ENCODE peak calls at places on chromosomes 6 and 20, in six cellular contexts. P is upper lobe of left lung, C is fibroblast of lung, M is spleen, J is lower lobe of right lung, Q is NT2/D1. V is an unnamed sample.

GRCh38 chr6:6775074-6775473 is 186.6 kb downstream of the LY86 start:
- DNase-seq in P (no peak), C (no peak), M (no peak), J (no peak), Q (no peak), V (no peak)

GRCh38 chr6:153085239-153085638 is 45.8 kb downstream of the RGS17 start:
- DNase-seq in P (no peak), C (peak; percentile 20), M (no peak), J (no peak), Q (no peak), V (no peak)

GRCh38 chr6:97669191-97669651 is 386.2 kb upstream of the MMS22L start:
- DNase-seq in P (no peak), C (peak; percentile 28), M (peak; percentile 78), J (no peak), Q (no peak), V (no peak)

GRCh38 chr20:19110866-19111460 is 101.5 kb upstream of the SLC24A3 start:
- DNase-seq in P (no peak), C (no peak), M (no peak), J (no peak), Q (no peak), V (no peak)

GRCh38 chr20:8067082-8067481 is 47.5 kb upstream of the TMX4 start:
- DNase-seq in P (no peak), C (no peak), M (no peak), J (no peak), Q (no peak), V (no peak)

GRCh38 chr20:58084966-58085365 is 143.5 kb downstream of the ANKRD60 start:
- DNase-seq in P (no peak), C (no peak), M (no peak), J (no peak), Q (no peak), V (peak; percentile 46)

GRCh38 chr6:40733770-40734396 is 146.7 kb upstream of the LRFN2 start:
- DNase-seq in P (no peak), C (no peak), M (no peak), J (no peak), Q (no peak), V (no peak)

GRCh38 chr6:97422171-97422570 is 139.2 kb upstream of the MMS22L start:
- DNase-seq in P (no peak), C (no peak), M (no peak), J (no peak), Q (peak; percentile 51), V (no peak)

GRCh38 chr6:125819927-125820326 is 29.2 kb downstream of the NCOA7 start:
- DNase-seq in P (no peak), C (no peak), M (no peak), J (no peak), Q (no peak), V (no peak)

GRCh38 chr6:34587851-34588250 is 31.7 kb upstream of the SPDEF start:
- DNase-seq in P (no peak), C (no peak), M (no peak), J (no peak), Q (no peak), V (no peak)

GRCh38 chr20:50450961-50451752 is 59.0 kb upstream of the PTPN1 start:
- DNase-seq in P (no peak), C (peak; percentile 77), M (peak; percentile 79), J (no peak), Q (peak; percentile 72), V (no peak)

GRCh38 chr20:2156666-2157624 is 55.3 kb downstream of the STK35 start:
- DNase-seq in P (no peak), C (no peak), M (no peak), J (no peak), Q (no peak), V (no peak)

GRCh38 chr20:58547527-58548475 is 32.6 kb upstream of the APCDD1L start:
- DNase-seq in P (no peak), C (no peak), M (no peak), J (no peak), Q (no peak), V (no peak)

GRCh38 chr6:2791124-2792050 is 26.2 kb downstream of the WRNIP1 start:
- DNase-seq in P (no peak), C (peak; percentile 91), M (no peak), J (peak; percentile 69), Q (peak; percentile 40), V (peak; percentile 65)

GRCh38 chr6:42403831-42404230 is 47.9 kb downstream of the TRERF1 start:
- DNase-seq in P (peak; percentile 32), C (no peak), M (no peak), J (no peak), Q (no peak), V (no peak)

GRCh38 chr20:33830371-33830770 is 19.2 kb downstream of the CHMP4B start:
- DNase-seq in P (no peak), C (no peak), M (no peak), J (no peak), Q (no peak), V (no peak)

GRCh38 chr6:7201732-7202541 is 94.2 kb downstream of the RREB1 start:
- DNase-seq in P (no peak), C (no peak), M (peak; percentile 93), J (peak; percentile 90), Q (no peak), V (no peak)

GRCh38 chr6:16548121-16548520 is 213.1 kb downstream of the ATXN1 start:
- DNase-seq in P (no peak), C (no peak), M (no peak), J (no peak), Q (no peak), V (no peak)

GRCh38 chr6:12522347-12522746 is 194.2 kb upstream of the PHACTR1 start:
- DNase-seq in P (no peak), C (no peak), M (no peak), J (no peak), Q (no peak), V (no peak)

GRCh38 chr6:12525276-12525675 is 191.3 kb upstream of the PHACTR1 start:
- DNase-seq in P (no peak), C (no peak), M (no peak), J (no peak), Q (no peak), V (no peak)

GRCh38 chr6:12528171-12528570 is 188.4 kb upstream of the PHACTR1 start:
- DNase-seq in P (no peak), C (no peak), M (no peak), J (no peak), Q (no peak), V (no peak)

GRCh38 chr6:12527339-12527738 is 189.2 kb upstream of the PHACTR1 start:
- DNase-seq in P (no peak), C (no peak), M (no peak), J (no peak), Q (no peak), V (no peak)

GRCh38 chr6:12523726-12524125 is 192.8 kb upstream of the PHACTR1 start:
- DNase-seq in P (no peak), C (no peak), M (no peak), J (no peak), Q (no peak), V (no peak)
- H3K9me3 ChIP-seq in P (no peaks in the 10 kb centered on the region), C (no peaks in the 10 kb centered on the region), M (peaks cover 7% of the 10 kb centered on the region), J (no peaks in the 10 kb centered on the region), Q (no peaks in the 10 kb centered on the region), V (no peaks in the 10 kb centered on the region)

DNA sequence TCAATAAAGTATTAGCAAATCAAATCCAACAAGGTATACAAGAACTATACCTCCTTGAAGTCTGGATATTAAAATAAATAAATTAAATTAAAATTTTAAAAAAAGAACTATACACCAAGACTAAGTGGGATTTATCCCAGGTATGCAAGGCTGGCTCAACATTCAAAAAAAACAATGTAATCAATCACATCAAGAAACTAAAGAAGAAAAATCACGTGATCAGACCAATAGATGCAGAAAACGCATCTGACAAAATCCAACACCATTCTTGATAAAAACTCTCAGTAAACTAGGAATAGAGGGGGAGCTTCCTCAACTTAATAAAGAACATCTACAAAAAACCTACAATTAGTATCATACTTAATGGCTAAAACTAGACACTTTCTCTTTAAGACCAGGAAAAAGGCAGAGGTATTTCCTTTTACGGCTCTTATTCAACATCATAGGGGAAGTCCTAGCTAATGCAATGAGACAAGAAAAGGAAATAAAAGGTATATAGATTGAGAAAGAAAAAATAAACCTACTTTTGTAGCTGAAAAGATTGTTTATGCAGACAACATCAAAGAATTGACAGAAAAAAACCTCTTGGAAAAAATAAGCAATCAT is 35.0 kb downstream of the RANBP9 start:
- DNase-seq in P (no peak), C (no peak), M (no peak), J (no peak), Q (no peak), V (no peak)
- H3K9me3 ChIP-seq in P (no peaks in the 10 kb centered on the region), C (no peaks in the 10 kb centered on the region), M (peaks cover 20% of the 10 kb centered on the region), J (peaks cover 11% of the 10 kb centered on the region), Q (peaks cover 8% of the 10 kb centered on the region), V (no peaks in the 10 kb centered on the region)

GRCh38 chr20:29302979-29303644 is 1954.4 kb upstream of the DEFB115 start:
- DNase-seq in P (no peak), C (no peak), M (no peak), J (no peak), Q (no peak), V (no peak)
- H3K9me3 ChIP-seq in P (no peaks in the 10 kb centered on the region), C (no peaks in the 10 kb centered on the region), M (peaks cover 70% of the 10 kb centered on the region), J (peaks cover 7% of the 10 kb centered on the region), Q (no peaks in the 10 kb centered on the region), V (no peaks in the 10 kb centered on the region)

GRCh38 chr6:138528986-138529385 is 29.7 kb upstream of the NHSL1 start:
- DNase-seq in P (no peak), C (no peak), M (no peak), J (no peak), Q (no peak), V (no peak)
- H3K9me3 ChIP-seq in P (no peaks in the 10 kb centered on the region), C (no peaks in the 10 kb centered on the region), M (no peaks in the 10 kb centered on the region), J (no peaks in the 10 kb centered on the region), Q (no peaks in the 10 kb centered on the region), V (no peaks in the 10 kb centered on the region)

GRCh38 chr6:130274007-130274406 is 51.3 kb upstream of the SAMD3 start:
- DNase-seq in P (no peak), C (no peak), M (no peak), J (no peak), Q (no peak), V (no peak)
- H3K9me3 ChIP-seq in P (peaks cover 5% of the 10 kb centered on the region), C (no peaks in the 10 kb centered on the region), M (peaks cover 64% of the 10 kb centered on the region), J (peaks cover 33% of the 10 kb centered on the region), Q (peaks cover 41% of the 10 kb centered on the region), V (no peaks in the 10 kb centered on the region)

GRCh38 chr6:88665131-88665530 is 298.3 kb downstream of the RNGTT start:
- DNase-seq in P (no peak), C (no peak), M (no peak), J (no peak), Q (no peak), V (no peak)
- H3K9me3 ChIP-seq in P (peaks cover 5% of the 10 kb centered on the region), C (no peaks in the 10 kb centered on the region), M (peaks cover 73% of the 10 kb centered on the region), J (peaks cover 24% of the 10 kb centered on the region), Q (peaks cover 7% of the 10 kb centered on the region), V (no peaks in the 10 kb centered on the region)

V was measured in pancreas.